ENCODE peak calls at places on chromosomes 1 and 21, in six cellular contexts. B, M, Q, U, X and O are unnamed samples.

GRCh38 chr21:21238882-21239400 is 240.7 kb downstream of the NCAM2 start:
- DNase-seq in B (peak), M (no peak), Q (no peak), U (peak), X (no peak), O (no peak)

GRCh38 chr1:235642021-235642942 is 7.3 kb downstream of the GNG4 start:
- DNase-seq in B (peak), M (peak), Q (peak), U (peak), X (peak), O (peak)

GRCh38 chr1:155801149-155801548 is 55.9 kb downstream of the GON4L start:
- DNase-seq in B (peak), M (peak), Q (peak), U (peak), X (no peak), O (no peak)

GRCh38 chr1:119010201-119010600 is 22.1 kb upstream of the TBX15 start:
- DNase-seq in B (peak), M (peak), Q (no peak), U (no peak), X (no peak), O (no peak)

GRCh38 chr1:29247874-29248273 is 11.6 kb downstream of the PTPRU start:
- DNase-seq in B (no peak), M (no peak), Q (no peak), U (no peak), X (no peak), O (no peak)

GRCh38 chr1:214002472-214002871 is 14.7 kb downstream of the PROX1 start:
- DNase-seq in B (peak), M (peak), Q (peak), U (peak), X (no peak), O (no peak)

GRCh38 chr1:233675893-233676292 is 62.0 kb downstream of the KCNK1 start:
- DNase-seq in B (no peak), M (no peak), Q (no peak), U (no peak), X (no peak), O (no peak)

GRCh38 chr1:234852659-234853058 is 242.7 kb upstream of the IRF2BP2 start:
- DNase-seq in B (no peak), M (no peak), Q (no peak), U (no peak), X (no peak), O (no peak)

GRCh38 chr1:156566436-156566835 is 5.9 kb downstream of the IQGAP3 start:
- DNase-seq in B (no peak), M (no peak), Q (no peak), U (no peak), X (no peak), O (no peak)

GRCh38 chr1:25807480-25808390 is 7.7 kb downstream of the SELENON start:
- DNase-seq in B (no peak), M (no peak), Q (no peak), U (no peak), X (no peak), O (no peak)

GRCh38 chr1:90835172-90835660 is 118.1 kb upstream of the BARHL2 start:
- DNase-seq in B (no peak), M (no peak), Q (no peak), U (no peak), X (no peak), O (no peak)

GRCh38 chr1:237713886-237714285 is 176.8 kb downstream of the ZP4 start:
- DNase-seq in B (peak), M (no peak), Q (no peak), U (no peak), X (no peak), O (no peak)

GRCh38 chr1:35560256-35561225 is 2.9 kb downstream of the NCDN start:
- DNase-seq in B (no peak), M (no peak), Q (no peak), U (no peak), X (no peak), O (no peak)

GRCh38 chr1:234659538-234659937 is 49.6 kb upstream of the IRF2BP2 start:
- DNase-seq in B (peak), M (peak), Q (peak), U (peak), X (peak), O (no peak)

GRCh38 chr1:110545492-110545891 is 26.5 kb upstream of the KCNA10 start:
- DNase-seq in B (no peak), M (no peak), Q (no peak), U (no peak), X (no peak), O (no peak)

GRCh38 chr1:172970186-172970585 is 80.6 kb downstream of the TNFSF18 start:
- DNase-seq in B (no peak), M (peak), Q (peak), U (peak), X (peak), O (no peak)

GRCh38 chr1:67174716-67175284 is 8.5 kb downstream of the IL23R start:
- DNase-seq in B (no peak), M (no peak), Q (no peak), U (no peak), X (no peak), O (no peak)

GRCh38 chr1:94713472-94714141 is 106.5 kb upstream of the SLC44A3 start:
- DNase-seq in B (peak), M (peak), Q (peak), U (peak), X (peak), O (no peak)

GRCh38 chr1:54265126-54265525 is 65.2 kb downstream of the MRPL37 start:
- DNase-seq in B (no peak), M (no peak), Q (no peak), U (no peak), X (no peak), O (no peak)

GRCh38 chr1:85330711-85331290 is 54.4 kb upstream of the BCL10 start:
- DNase-seq in B (peak), M (no peak), Q (peak), U (no peak), X (no peak), O (no peak)

GRCh38 chr1:214004014-214004413 is 16.2 kb downstream of the PROX1 start:
- DNase-seq in B (no peak), M (no peak), Q (no peak), U (no peak), X (no peak), O (no peak)

GRCh38 chr21:42493109-42494060 is 2.6 kb downstream of the RSPH1 start:
- DNase-seq in B (no peak), M (no peak), Q (no peak), U (no peak), X (no peak), O (no peak)

GRCh38 chr21:15552914-15553491 is 176.8 kb upstream of the USP25 start:
- DNase-seq in B (peak), M (peak), Q (no peak), U (peak), X (no peak), O (peak)

GRCh38 chr1:2473198-2473597 is 2.9 kb upstream of the PLCH2 start:
- DNase-seq in B (no peak), M (no peak), Q (no peak), U (no peak), X (no peak), O (no peak)

GRCh38 chr1:107140703-107141490 is at the start of gene NTNG1:
- DNase-seq in B (no peak), M (peak), Q (no peak), U (peak), X (no peak), O (peak)

GRCh38 chr1:47183308-47184089 is 6.3 kb downstream of the PDZK1IP1 start:
- DNase-seq in B (no peak), M (no peak), Q (no peak), U (no peak), X (no peak), O (no peak)

GRCh38 chr1:2601721-2602303 is 15.2 kb downstream of the PRXL2B start:
- DNase-seq in B (no peak), M (no peak), Q (no peak), U (no peak), X (no peak), O (no peak)

GRCh38 chr1:166136699-166137401 is 30.0 kb downstream of the FAM78B start:
- DNase-seq in B (no peak), M (no peak), Q (no peak), U (no peak), X (no peak), O (no peak)

GRCh38 chr1:37726746-37727145 is 34.4 kb downstream of the CDCA8 start:
- DNase-seq in B (no peak), M (no peak), Q (no peak), U (no peak), X (no peak), O (no peak)

GRCh38 chr1:31767225-31767624 is 3.1 kb upstream of the ADGRB2 start:
- DNase-seq in B (no peak), M (no peak), Q (no peak), U (no peak), X (no peak), O (no peak)

GRCh38 chr1:30111431-30111830 is 612.0 kb downstream of the MATN1 start:
- DNase-seq in B (peak), M (peak), Q (peak), U (peak), X (peak), O (peak)

GRCh38 chr1:169484683-169485426 is 889 bp downstream of the SLC19A2 start:
- DNase-seq in B (peak), M (peak), Q (peak), U (peak), X (no peak), O (peak)

DNA sequence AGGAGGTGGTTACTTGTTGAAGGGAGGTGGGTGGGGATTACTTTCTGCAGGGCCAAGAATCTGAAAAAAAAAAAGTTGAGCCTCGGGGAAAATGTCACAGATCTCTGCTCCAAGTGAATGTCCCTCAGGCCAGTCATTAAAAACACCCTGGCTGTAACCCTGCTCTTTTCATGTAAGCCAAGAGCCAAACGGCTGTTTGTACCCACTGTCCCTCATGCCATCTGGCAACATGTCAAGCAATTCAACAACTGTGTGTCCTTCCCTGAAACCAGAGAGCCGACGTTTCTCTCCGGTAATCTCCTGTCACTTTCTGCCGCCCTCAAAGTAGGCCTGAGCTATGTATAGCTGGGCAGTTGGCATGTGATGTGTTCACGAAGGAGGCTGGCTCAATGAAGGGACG is 14.7 kb downstream of the CASQ2 start:
- DNase-seq in B (no peak), M (no peak), Q (no peak), U (no peak), X (no peak), O (no peak)
- H3K4me2 ChIP-seq in B (no peak), M (no peak), Q (no peak), U (no peak), X (no peak), O (no peak)

GRCh38 chr1:10122926-10123325 is 87.4 kb upstream of the KIF1B start:
- DNase-seq in B (peak), M (peak), Q (peak), U (peak), X (no peak), O (no peak)
- H3K4me2 ChIP-seq in B (no peak), M (no peak), Q (peak), U (no peak), X (no peak), O (no peak)

GRCh38 chr1:161439280-161440232 is 65.7 kb upstream of the FCGR2A start:
- DNase-seq in B (peak), M (peak), Q (no peak), U (peak), X (no peak), O (peak)
- H3K4me2 ChIP-seq in B (peak), M (peak), Q (peak), U (peak), X (peak), O (peak)

GRCh38 chr1:16118706-16119105 is 37.2 kb downstream of the EPHA2 start:
- DNase-seq in B (no peak), M (no peak), Q (no peak), U (no peak), X (no peak), O (no peak)
- H3K4me2 ChIP-seq in B (no peak), M (no peak), Q (no peak), U (no peak), X (no peak), O (no peak)

GRCh38 chr1:243628476-243628907 is 221.6 kb downstream of the AKT3 start:
- DNase-seq in B (peak), M (no peak), Q (no peak), U (no peak), X (no peak), O (no peak)

GRCh38 chr1:243621973-243622372 is 228.1 kb downstream of the AKT3 start:
- DNase-seq in B (peak), M (no peak), Q (peak), U (no peak), X (no peak), O (no peak)

GRCh38 chr1:243620096-243620495 is 229.9 kb downstream of the AKT3 start:
- DNase-seq in B (no peak), M (no peak), Q (no peak), U (no peak), X (no peak), O (no peak)

DNA sequence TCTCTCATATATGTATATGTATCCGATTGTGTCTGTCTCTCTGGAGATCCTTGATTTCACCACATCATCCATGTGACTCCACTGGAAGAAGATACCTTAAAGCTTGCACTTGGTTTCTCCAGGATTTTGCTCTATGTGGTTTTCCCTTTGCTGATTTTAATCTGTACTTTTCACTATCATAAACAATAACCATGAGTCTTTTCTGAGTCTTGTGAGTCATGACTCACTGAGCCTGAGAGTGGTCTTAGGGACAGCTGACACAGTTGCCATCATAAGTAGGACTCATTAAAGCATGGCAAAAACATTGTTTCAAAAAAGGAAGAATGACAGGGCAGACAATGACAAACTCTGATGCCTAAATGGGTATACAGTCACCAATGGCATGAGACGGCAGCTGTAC is 226.2 kb downstream of the AKT3 start:
- DNase-seq in B (peak), M (peak), Q (peak), U (peak), X (no peak), O (no peak)
- H3K4me2 ChIP-seq in B (peak), M (no peak), Q (peak), U (no peak), X (no peak), O (no peak)

GRCh38 chr1:40265919-40266318 is 7.9 kb downstream of the ZMPSTE24 start:
- DNase-seq in B (no peak), M (no peak), Q (no peak), U (no peak), X (no peak), O (no peak)

GRCh38 chr1:40268211-40268610 is 10.2 kb downstream of the ZMPSTE24 start:
- DNase-seq in B (no peak), M (no peak), Q (no peak), U (no peak), X (no peak), O (no peak)

GRCh38 chr1:40267767-40268187 is 9.7 kb downstream of the ZMPSTE24 start:
- DNase-seq in B (peak), M (peak), Q (peak), U (peak), X (no peak), O (no peak)

GRCh38 chr1:40265298-40265697 is 7.3 kb downstream of the ZMPSTE24 start:
- DNase-seq in B (no peak), M (no peak), Q (no peak), U (no peak), X (no peak), O (no peak)

GRCh38 chr1:40266786-40267535 is 8.9 kb downstream of the ZMPSTE24 start:
- DNase-seq in B (no peak), M (peak), Q (no peak), U (no peak), X (no peak), O (no peak)
- H3K4me2 ChIP-seq in B (peak), M (peak), Q (peak), U (no peak), X (no peak), O (no peak)

DNA sequence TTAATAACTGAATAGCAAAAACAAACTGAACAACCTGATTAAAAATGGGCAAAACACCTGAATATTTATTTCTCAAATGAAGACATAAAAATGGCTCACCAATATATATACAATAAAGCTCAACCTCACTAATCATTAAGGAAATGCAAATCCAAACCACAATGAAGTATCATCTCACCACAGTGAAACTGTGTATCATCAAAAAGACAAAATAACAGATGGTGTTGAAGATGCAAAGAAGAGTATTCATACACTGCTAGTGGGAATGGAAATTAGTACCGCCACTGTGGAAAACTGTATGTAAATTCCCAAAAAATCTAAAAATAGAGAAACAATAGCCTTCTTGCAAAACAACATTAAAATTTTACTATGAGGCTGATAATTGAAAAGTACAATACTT is 1660.1 kb upstream of the B3GALT2 start:
- DNase-seq in B (no peak), M (no peak), Q (no peak), U (no peak), X (no peak), O (no peak)
- H3K4me2 ChIP-seq in B (no peak), M (no peak), Q (no peak), U (no peak), X (no peak), O (no peak)

DNA sequence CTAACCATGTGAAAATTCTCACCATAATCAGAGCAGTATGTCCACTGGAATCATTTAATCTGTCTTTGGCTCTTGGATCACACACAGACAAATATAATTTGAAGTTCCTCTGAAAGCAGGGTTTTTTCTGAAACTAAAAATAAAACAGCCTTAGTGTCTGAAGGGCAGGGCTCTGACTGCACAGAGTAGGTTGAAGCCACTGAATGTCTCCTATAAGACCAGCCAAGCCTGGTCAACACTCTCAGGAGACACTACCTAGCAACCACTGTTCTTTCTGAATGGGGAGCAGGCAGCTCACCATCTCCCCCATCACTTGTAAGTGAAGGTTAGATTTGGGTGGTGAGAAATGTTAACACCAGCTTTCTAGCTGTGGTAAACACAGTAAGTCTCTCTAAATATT is 16.1 kb upstream of the TMEM183A start:
- DNase-seq in B (no peak), M (no peak), Q (no peak), U (no peak), X (no peak), O (no peak)
- H3K4me2 ChIP-seq in B (no peak), M (no peak), Q (no peak), U (no peak), X (no peak), O (no peak)